ENCODE peak calls at places on chromosomes 5 and 9, in four cellular contexts. V is NCI-H1694 treated with DMSO at 0.1 percent for 48 hours, L is HuH-7.5, W is OCI-LY7. M is an unnamed sample.

GRCh38 chr9:124365045-124365444 is 50.2 kb downstream of the PSMB7 start:
- DNase-seq in W (no peak), V (no peak), L (no peak), M (no peak)

GRCh38 chr5:138936225-138936967 is 61.3 kb upstream of the LRRTM2 start:
- DNase-seq in W (no peak), V (no peak), L (no peak), M (no peak)

GRCh38 chr5:131610198-131611063 is 24.6 kb downstream of the RAPGEF6 start:
- DNase-seq in L (no peak), V (no peak), W (no peak), M (peak)

GRCh38 chr5:172683696-172684464 is 42.8 kb downstream of the NEURL1B start:
- DNase-seq in V (no peak), W (no peak), L (no peak), M (no peak)

GRCh38 chr5:111299067-111299481 is 74.9 kb downstream of the CAMK4 start:
- DNase-seq in V (no peak), W (peak), L (no peak), M (peak)

GRCh38 chr5:92952243-92952642 is 628.8 kb downstream of the NR2F1-AS1 start:
- DNase-seq in V (no peak), L (no peak), W (no peak), M (no peak)

GRCh38 chr5:101163088-101163487 is 260.0 kb upstream of the ST8SIA4 start:
- DNase-seq in V (no peak), L (no peak), W (no peak), M (no peak)

GRCh38 chr9:35481347-35481975 is 8.4 kb upstream of the RUSC2 start:
- DNase-seq in L (peak), V (peak), W (peak), M (peak)

GRCh38 chr5:95022967-95023695 is 261.8 kb downstream of the MCTP1 start:
- DNase-seq in V (no peak), L (no peak), W (no peak), M (no peak)

GRCh38 chr9:27109621-27110020 is 596 bp downstream of the TEK start:
- DNase-seq in L (no peak), W (no peak), V (no peak), M (no peak)

GRCh38 chr5:171863928-171864327 is 78.3 kb downstream of the SMIM23 start:
- DNase-seq in L (no peak), W (no peak), V (no peak), M (no peak)

M was measured in HepG2.